ENCODE peak calls at places on chromosomes 12 and 14, in four cellular contexts. X is mesendoderm, S is kidney, D is tibial artery. Z is an unnamed sample.

GRCh38 chr14:83473846-83474245 is 1940.2 kb upstream of the SEL1L start:
- DNase-seq in S (no peak), D (no peak), X (no peak), Z (no peak)

GRCh38 chr12:42141981-42142606 is 2.6 kb downstream of the GXYLT1 start:
- DNase-seq in D (no peak), S (no peak), X (no peak), Z (no peak)

GRCh38 chr14:68981539-68981976 is 2.5 kb upstream of the ACTN1 start:
- DNase-seq in X (no peak), D (no peak), S (no peak), Z (no peak)

GRCh38 chr14:101352567-101352966 is 208.7 kb upstream of the DIO3 start:
- DNase-seq in X (no peak), S (no peak), D (peak; percentile 34), Z (no peak)

GRCh38 chr14:52020866-52021717 is 31.7 kb downstream of the RTRAF start:
- DNase-seq in D (no peak), X (peak; percentile 83), S (no peak), Z (no peak)

GRCh38 chr12:111319600-111320232 is 49.2 kb downstream of the PHETA1 start:
- DNase-seq in X (no peak), S (no peak), D (no peak), Z (no peak)

GRCh38 chr12:5260591-5261086 is 171.3 kb upstream of the NTF3 start:
- DNase-seq in S (no peak), X (no peak), D (no peak), Z (no peak)

GRCh38 chr14:90091393-90091792 is 29.6 kb downstream of the KCNK13 start:
- DNase-seq in D (no peak), X (no peak), S (no peak), Z (no peak)

GRCh38 chr12:120367924-120368788 is 808 bp downstream of the MSI1 start:
- DNase-seq in S (no peak), X (peak; percentile 53), D (no peak), Z (peak; percentile 82)

GRCh38 chr12:108508243-108508642 is 6.8 kb upstream of the FICD start:
- DNase-seq in S (no peak), D (no peak), X (no peak), Z (no peak)

GRCh38 chr12:39920647-39921046 is 185.2 kb downstream of the SLC2A13 start:
- DNase-seq in D (no peak), S (no peak), X (no peak), Z (no peak)

GRCh38 chr12:124881123-124881522 is 17.5 kb upstream of the SCARB1 start:
- DNase-seq in X (no peak), D (no peak), S (no peak), Z (peak; percentile 68)

GRCh38 chr12:119868992-119869391 is 8.1 kb downstream of the CIT start:
- DNase-seq in S (no peak), X (no peak), D (no peak), Z (peak; percentile 13)

GRCh38 chr12:4141344-4142270 is 132.0 kb upstream of the CCND2 start:
- DNase-seq in X (no peak), S (no peak), D (peak; percentile 1), Z (peak; percentile 35)

GRCh38 chr12:34033628-34034296 is 11.5 kb downstream of the ALG10 start:
- DNase-seq in X (peak; percentile 19), D (no peak), S (no peak), Z (no peak)

GRCh38 chr12:25151476-25151875 is 43.5 kb downstream of the DNAI7 start:
- DNase-seq in S (peak; percentile 59), D (peak; percentile 81), X (peak; percentile 67), Z (peak; percentile 62)

GRCh38 chr12:6771091-6771495 is 1.2 kb upstream of the LAG3 start:
- DNase-seq in X (no peak), S (no peak), D (no peak), Z (no peak)

DNA sequence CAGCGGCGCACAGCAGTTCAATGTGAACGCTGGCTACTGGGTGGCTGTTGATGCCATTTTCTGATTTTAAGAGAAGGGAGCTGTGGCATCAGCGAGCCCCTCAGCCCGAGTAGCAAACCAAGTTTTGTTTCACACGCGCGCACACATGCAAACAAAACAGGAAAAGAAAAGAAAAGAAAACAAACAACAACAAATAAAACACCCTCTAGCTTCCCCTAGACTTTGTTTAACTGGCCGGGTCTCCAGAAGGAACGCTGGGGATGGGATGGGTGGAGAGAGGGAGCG is 540 bp downstream of the PAX9 start:
- DNase-seq in X (no peak), D (no peak), S (peak; percentile 39), Z (no peak)
- H3K4me3 ChIP-seq in X (peak overlapping the region; percentile 34), D (peak overlapping the region; percentile 57), S (no peak overlapping the region), Z (peak overlapping the region; percentile 79)

GRCh38 chr12:30631710-30632109 is 64.0 kb downstream of the IPO8 start:
- DNase-seq in S (no peak), X (no peak), D (no peak), Z (no peak)

GRCh38 chr12:30626847-30627246 is 68.8 kb downstream of the IPO8 start:
- DNase-seq in D (no peak), X (no peak), S (no peak), Z (no peak)

GRCh38 chr12:30630378-30631285 is 65.0 kb downstream of the IPO8 start:
- DNase-seq in X (no peak), S (no peak), D (no peak), Z (no peak)
- H3K4me1 ChIP-seq in X (no peaks in the 10 kb centered on the region), S (no peaks in the 10 kb centered on the region), D (no peaks in the 10 kb centered on the region), Z (no peaks in the 10 kb centered on the region)

GRCh38 chr12:114408415-114408814 is 2.5 kb upstream of the TBX5 start:
- DNase-seq in D (no peak), X (peak; percentile 21), S (no peak), Z (peak; percentile 62)
- H3K4me3 ChIP-seq in D (peak overlapping the region; percentile 48), X (no peak overlapping the region), S (no peak overlapping the region), Z (no peak overlapping the region)

GRCh38 chr14:69999246-69999645 is 120.0 kb downstream of the SMOC1 start:
- DNase-seq in D (no peak), X (peak; percentile 60), S (peak; percentile 82), Z (no peak)
- H3K4me1 ChIP-seq in D (peaks cover 15% of the 10 kb centered on the region), X (no peaks in the 10 kb centered on the region), S (peaks cover 2% of the 10 kb centered on the region), Z (no peaks in the 10 kb centered on the region)

DNA sequence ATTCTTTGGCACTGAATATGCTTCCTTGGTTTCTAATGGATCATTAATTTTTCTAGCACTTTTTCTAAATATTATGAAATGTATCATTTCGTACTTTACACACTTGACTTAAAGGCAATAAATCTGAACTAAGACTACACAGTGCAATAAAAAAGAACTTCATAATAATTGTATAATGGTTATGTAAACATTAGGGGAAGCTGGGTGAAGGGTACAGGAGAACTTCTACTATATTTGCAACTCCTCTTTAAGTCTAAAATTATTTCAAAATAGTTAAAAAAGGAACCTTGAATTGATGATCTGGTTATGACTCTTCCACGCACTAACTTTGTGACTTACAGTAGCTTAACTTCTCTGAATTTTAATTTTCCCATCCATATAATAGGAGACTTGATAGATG is 5.1 kb upstream of the NOVA1 start:
- DNase-seq in D (no peak), X (no peak), S (no peak), Z (no peak)
- H3K4me3 ChIP-seq in D (no peak overlapping the region), X (no peak overlapping the region), S (no peak overlapping the region), Z (no peak overlapping the region)

Z was measured in endodermal cell.